ENCODE peak calls at places on chromosomes 13 and 19, in six cellular contexts. I is suprapubic skin; N is CD8-positive, alpha-beta T cell; F is mucosa of descending colon; P is left lung; T is pancreas. A is an unnamed sample. For H3K9me3 and H3K4me1, the result is how much of the 10 kb centered on the place peaks cover.

GRCh38 chr19:3061214-3062161 is 807 bp downstream of the TLE5 start:
- DNase-seq in P (peak), F (peak), I (no peak), T (peak), N (peak), A (no peak)

GRCh38 chr13:50910483-50910805 is 853 bp downstream of the RNASEH2B start:
- DNase-seq in F (no peak), I (no peak), T (peak), N (no peak), P (no peak), A (no peak)

GRCh38 chr13:112210401-112210800 is 143.5 kb downstream of the SOX1 start:
- DNase-seq in T (no peak), F (no peak), P (peak), I (no peak), N (no peak), A (no peak)

GRCh38 chr19:55070755-55071502 is 4.7 kb upstream of the EPS8L1 start:
- DNase-seq in N (no peak), I (no peak), F (peak), P (peak), T (no peak), A (peak)

GRCh38 chr13:71577127-71577526 is 289.9 kb downstream of the DACH1 start:
- DNase-seq in T (no peak), P (no peak), I (no peak), N (no peak), F (no peak), A (no peak)

GRCh38 chr19:15381864-15382263 is 2.3 kb upstream of the AKAP8 start:
- DNase-seq in F (no peak), T (no peak), N (no peak), I (no peak), P (no peak), A (no peak)

GRCh38 chr19:55433292-55433691 is 9.8 kb downstream of the SHISA7 start:
- DNase-seq in T (no peak), F (no peak), I (no peak), P (no peak), N (no peak), A (no peak)

GRCh38 chr13:96491103-96491502 is 401.2 kb downstream of the HS6ST3 start:
- DNase-seq in N (no peak), I (no peak), F (no peak), T (peak), P (no peak), A (no peak)

DNA sequence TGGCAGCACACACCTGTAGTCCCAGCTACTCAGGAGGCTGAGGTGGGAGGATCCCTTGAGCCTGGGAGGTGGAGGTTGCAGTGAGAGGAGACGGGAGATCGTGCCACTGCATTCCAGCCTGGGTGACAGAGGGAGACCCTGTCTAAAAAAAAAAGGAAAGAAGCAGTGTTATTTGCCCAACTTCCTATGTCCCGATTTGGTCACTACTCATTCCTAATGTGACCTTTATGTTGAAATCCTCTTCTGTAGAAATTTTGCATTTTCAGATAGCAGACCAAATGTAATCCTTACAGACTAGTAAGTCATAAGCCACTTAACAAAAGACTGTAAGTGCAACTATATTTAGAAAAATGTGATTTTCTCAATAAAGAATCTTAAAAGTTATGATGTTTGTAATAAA is 18.2 kb upstream of the STK24 start:
- DNase-seq in P (no peak), T (no peak), I (no peak), N (no peak), F (no peak), A (no peak)
- H3K9me3 ChIP-seq in P (under half), T (under half), I (under half), N (under half), F (under half), A (under half)

DNA sequence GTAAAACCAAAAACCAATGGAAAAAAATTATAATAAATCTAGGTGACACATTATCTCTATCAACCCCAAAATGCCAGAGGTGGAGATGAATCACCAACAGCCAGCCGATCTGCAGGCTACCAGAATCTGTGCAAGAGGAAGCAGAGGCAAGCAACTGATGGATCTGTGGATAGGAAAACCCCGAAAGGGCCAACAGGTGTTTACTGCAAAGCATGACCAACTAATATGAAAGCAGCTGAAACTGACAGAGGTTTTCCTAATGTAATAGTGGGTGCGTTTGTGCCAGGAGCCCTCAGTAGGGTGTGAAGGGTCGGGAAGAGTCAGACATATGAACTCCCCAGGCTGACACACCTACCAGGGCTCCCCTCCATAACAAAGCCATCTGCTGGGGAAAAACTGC is 554.6 kb downstream of the RFC3 start:
- DNase-seq in F (no peak), P (no peak), N (no peak), T (no peak), I (no peak), A (no peak)
- H3K4me1 ChIP-seq in F (under half), P (under half), N (under half), T (under half), I (under half), A (under half)

DNA sequence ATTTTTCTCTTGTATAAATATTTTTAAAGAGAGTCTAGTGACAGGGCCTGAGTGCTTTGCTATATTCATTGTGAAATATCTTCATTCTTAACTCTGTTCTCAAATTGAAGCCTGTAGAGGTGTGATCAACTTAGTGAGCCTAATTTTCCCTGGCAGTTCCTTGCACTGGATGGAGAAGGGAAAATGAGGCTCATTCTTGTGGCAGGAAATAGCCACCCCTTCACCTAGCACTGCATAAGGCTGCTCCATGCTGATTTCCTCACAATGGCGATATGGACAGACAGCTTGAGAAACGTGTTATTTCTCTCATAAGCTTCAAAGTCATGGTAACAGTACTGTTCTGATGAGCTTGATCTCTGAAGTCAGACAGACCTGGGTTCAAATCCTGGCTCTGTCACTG is 146.2 kb downstream of the AKAP11 start:
- DNase-seq in T (no peak), N (no peak), F (no peak), P (no peak), I (no peak), A (no peak)
- H3K4me3 ChIP-seq in T (no peak), N (no peak), F (no peak), P (no peak), I (no peak), A (no peak)

DNA sequence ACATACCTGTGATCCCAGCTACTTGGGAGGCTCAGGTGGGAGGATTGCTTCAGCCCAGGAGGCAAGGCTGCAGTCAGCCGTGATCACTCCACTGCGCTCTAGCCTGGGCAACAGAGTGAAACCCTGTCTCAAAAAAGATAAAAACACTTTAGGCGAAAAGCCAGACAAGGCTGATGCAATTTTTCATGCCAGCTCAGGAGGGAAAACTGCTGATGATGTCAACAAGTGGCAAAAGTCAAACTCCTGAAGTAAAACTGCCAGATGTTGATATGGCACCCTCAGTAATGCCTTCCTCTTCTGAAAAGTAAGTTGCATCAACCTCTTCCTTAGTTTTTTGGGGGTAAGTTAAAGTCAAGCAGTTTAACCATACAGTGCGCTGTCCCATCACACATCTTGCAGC is 15.6 kb downstream of the ZNF599 start:
- DNase-seq in T (no peak), P (no peak), F (no peak), I (no peak), N (no peak), A (no peak)
- H3K9me3 ChIP-seq in T (under half), P (under half), F (half or more), I (half or more), N (under half), A (under half)

GRCh38 chr13:107806726-107807125 is 408.6 kb downstream of the LIG4 start:
- DNase-seq in N (no peak), T (no peak), I (no peak), F (no peak), P (no peak), A (no peak)
- H3K4me1 ChIP-seq in N (under half), T (under half), I (under half), F (under half), P (under half), A (under half)

GRCh38 chr13:24328145-24328544 is 18.8 kb downstream of the C1QTNF9 start:
- DNase-seq in T (no peak), F (peak), I (no peak), N (no peak), P (no peak), A (no peak)
- H3K4me3 ChIP-seq in T (no peak), F (no peak), I (peak), N (no peak), P (no peak), A (no peak)

GRCh38 chr19:23313196-23313595 is 63.0 kb upstream of the ZNF724 start:
- DNase-seq in T (no peak), P (no peak), N (no peak), F (no peak), I (no peak), A (no peak)
- H3K9me3 ChIP-seq in T (under half), P (under half), N (under half), F (under half), I (under half), A (under half)

DNA sequence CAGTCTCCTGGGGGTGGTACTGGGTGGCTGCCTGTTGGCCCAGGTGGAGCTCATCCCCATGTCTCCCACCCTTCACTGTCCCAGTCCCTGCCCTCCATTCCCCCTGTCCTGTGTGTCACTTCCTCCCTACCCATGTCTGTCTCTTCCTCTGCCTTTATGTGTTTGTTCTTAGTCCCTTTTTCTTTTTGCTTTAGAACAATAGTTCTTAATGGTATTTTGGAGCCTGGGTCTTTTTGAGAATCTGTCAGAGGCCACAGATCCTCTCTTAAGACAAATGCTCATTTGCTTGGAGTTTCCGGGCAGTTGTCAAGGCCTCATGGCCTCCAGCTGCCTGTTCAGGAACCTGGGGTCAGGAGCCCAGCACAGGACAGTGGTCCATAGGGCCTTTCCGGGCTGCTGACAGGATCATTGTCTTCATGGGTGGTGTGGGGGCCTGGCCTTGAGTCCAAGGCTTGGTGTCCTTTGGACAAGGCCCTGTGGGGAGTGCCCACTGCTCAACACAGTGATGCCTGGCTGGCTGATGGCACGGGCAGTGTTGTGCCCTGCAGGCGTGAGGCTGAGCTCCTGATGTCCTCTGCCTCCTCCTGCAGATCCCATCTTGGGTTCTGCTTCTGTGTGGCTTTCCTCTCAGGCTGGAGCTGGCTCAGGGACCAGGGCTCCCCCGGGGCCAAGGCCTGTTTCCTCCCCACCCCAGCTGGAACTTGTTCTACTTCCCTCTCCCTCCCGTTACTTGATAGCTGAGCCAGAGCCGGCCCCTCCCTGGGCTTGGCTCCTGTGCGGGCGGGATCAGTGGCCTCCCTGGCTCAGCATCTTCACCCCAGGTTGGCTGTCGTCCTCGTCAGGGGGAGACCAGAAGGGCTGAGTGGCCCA is 3.5 kb downstream of the EGLN2 start:
- DNase-seq in F (peak), I (peak), N (no peak), T (peak), P (peak), A (no peak)
- H3K4me1 ChIP-seq in F (half or more), I (half or more), N (half or more), T (half or more), P (half or more), A (under half)

GRCh38 chr19:46113726-46114125 is 10.8 kb downstream of the IGFL3 start:
- DNase-seq in P (no peak), F (no peak), I (no peak), T (no peak), N (no peak), A (no peak)

GRCh38 chr19:46115396-46116109 is 8.9 kb downstream of the IGFL3 start:
- DNase-seq in F (no peak), I (no peak), T (no peak), N (no peak), P (no peak), A (no peak)

GRCh38 chr19:46118136-46118535 is 6.4 kb downstream of the IGFL3 start:
- DNase-seq in P (no peak), F (no peak), I (no peak), N (no peak), T (no peak), A (no peak)

GRCh38 chr19:46112527-46112926 is 12.0 kb downstream of the IGFL3 start:
- DNase-seq in N (no peak), P (no peak), T (no peak), I (no peak), F (no peak), A (no peak)

GRCh38 chr19:46116121-46116520 is 8.4 kb downstream of the IGFL3 start:
- DNase-seq in F (no peak), I (no peak), N (no peak), P (no peak), T (no peak), A (no peak)
- H3K4me3 ChIP-seq in F (no peak), I (no peak), N (no peak), P (no peak), T (no peak), A (no peak)

A was measured in RWPE2.